ENCODE peak calls at places on chromosome 1, in six cellular contexts. Z is left ventricle myocardium inferior, W is endothelial cell of umbilical vein, B is neural progenitor cell, U is pancreas, D is brain microvascular endothelial cell. P is an unnamed sample.

GRCh38 chr1:214380986-214381695 is 100.2 kb downstream of the SMYD2 start:
- DNase-seq in Z (no peak), W (no peak), B (no peak), U (no peak), D (no peak), P (no peak)

GRCh38 chr1:156073740-156074139 is 8.5 kb downstream of the MEX3A start:
- DNase-seq in Z (no peak), W (no peak), B (peak; percentile 94), U (no peak), D (no peak), P (no peak)

GRCh38 chr1:18341291-18342058 is 139.3 kb upstream of the KLHDC7A start:
- DNase-seq in Z (no peak), W (no peak), B (no peak), U (no peak), D (no peak), P (no peak)

GRCh38 chr1:17881761-17882160 is 126.6 kb downstream of the ACTL8 start:
- DNase-seq in Z (no peak), W (no peak), B (no peak), U (no peak), D (no peak), P (no peak)

GRCh38 chr1:224736619-224737352 is 120.7 kb downstream of the CNIH3 start:
- DNase-seq in Z (peak; percentile 28), W (no peak), B (no peak), U (no peak), D (peak; percentile 34), P (no peak)

GRCh38 chr1:40868051-40868723 is 6.0 kb upstream of the CITED4 start:
- DNase-seq in Z (no peak), W (peak; percentile 75), B (no peak), U (peak; percentile 34), D (peak; percentile 65), P (no peak)

GRCh38 chr1:83815348-83815747 is 183.6 kb downstream of the TTLL7 start:
- DNase-seq in Z (no peak), W (no peak), B (no peak), U (no peak), D (peak; percentile 49), P (peak; percentile 47)

GRCh38 chr1:224223819-224224714 is 41.0 kb downstream of the DEGS1 start:
- DNase-seq in Z (no peak), W (peak; percentile 82), B (no peak), U (no peak), D (peak; percentile 53), P (no peak)

GRCh38 chr1:210901981-210902770 is 231.8 kb downstream of the KCNH1 start:
- DNase-seq in Z (no peak), W (no peak), B (no peak), U (no peak), D (no peak), P (no peak)

GRCh38 chr1:166136699-166137401 is 30.0 kb downstream of the FAM78B start:
- DNase-seq in Z (no peak), W (no peak), B (no peak), U (no peak), D (no peak), P (no peak)

GRCh38 chr1:8252266-8252951 is 65.5 kb upstream of the SLC45A1 start:
- DNase-seq in Z (no peak), W (no peak), B (no peak), U (no peak), D (no peak), P (peak; percentile 78)

GRCh38 chr1:208631057-208631456 is 386.9 kb upstream of the PLXNA2 start:
- DNase-seq in Z (no peak), W (no peak), B (no peak), U (no peak), D (no peak), P (no peak)

GRCh38 chr1:1605724-1606123 is 5.8 kb upstream of the FNDC10 start:
- DNase-seq in Z (no peak), W (no peak), B (no peak), U (no peak), D (no peak), P (no peak)

GRCh38 chr1:30670195-30671060 is 53.0 kb downstream of the MATN1 start:
- DNase-seq in Z (no peak), W (no peak), B (no peak), U (no peak), D (no peak), P (peak; percentile 8)

GRCh38 chr1:47559944-47560695 is 122.3 kb downstream of the FOXD2 start:
- DNase-seq in Z (no peak), W (no peak), B (no peak), U (peak; percentile 49), D (no peak), P (peak; percentile 82)

GRCh38 chr1:186050360-186050759 is 316.2 kb downstream of the HMCN1 start:
- DNase-seq in Z (no peak), W (peak; percentile 43), B (no peak), U (no peak), D (peak; percentile 18), P (no peak)

GRCh38 chr1:30008998-30009657 is 714.3 kb downstream of the MATN1 start:
- DNase-seq in Z (no peak), W (no peak), B (no peak), U (no peak), D (peak; percentile 4), P (peak; percentile 57)

GRCh38 chr1:10659646-10660540 is 136.6 kb downstream of the CASZ1 start:
- DNase-seq in Z (no peak), W (no peak), B (no peak), U (no peak), D (no peak), P (no peak)

GRCh38 chr1:9245230-9245619 is 10.7 kb downstream of the H6PD start:
- DNase-seq in Z (no peak), W (no peak), B (no peak), U (no peak), D (no peak), P (no peak)

GRCh38 chr1:157993179-157994080 is at the start of gene KIRREL1:
- DNase-seq in Z (peak; percentile 67), W (peak; percentile 74), B (peak; percentile 76), U (peak; percentile 25), D (peak; percentile 56), P (peak; percentile 38)

GRCh38 chr1:211480941-211481545 is 10.9 kb downstream of the RD3 start:
- DNase-seq in Z (no peak), W (no peak), B (no peak), U (no peak), D (no peak), P (no peak)

GRCh38 chr1:69244211-69244610 is 323.5 kb upstream of the LRRC7 start:
- DNase-seq in Z (no peak), W (no peak), B (peak; percentile 46), U (no peak), D (no peak), P (no peak)

GRCh38 chr1:201153474-201154388 is 543 bp downstream of the TMEM9 start:
- DNase-seq in Z (no peak), W (no peak), B (no peak), U (no peak), D (no peak), P (no peak)

GRCh38 chr1:233673947-233674431 is 60.1 kb downstream of the KCNK1 start:
- DNase-seq in Z (no peak), W (no peak), B (no peak), U (no peak), D (no peak), P (no peak)

GRCh38 chr1:209692296-209692695 is 12.3 kb upstream of the HSD11B1 start:
- DNase-seq in Z (no peak), W (no peak), B (no peak), U (no peak), D (no peak), P (no peak)

GRCh38 chr1:209696673-209697072 is 8.0 kb upstream of the HSD11B1 start:
- DNase-seq in Z (no peak), W (no peak), B (no peak), U (no peak), D (no peak), P (peak; percentile 76)

GRCh38 chr1:209688746-209689234 is 13.6 kb downstream of the G0S2 start:
- DNase-seq in Z (no peak), W (no peak), B (no peak), U (no peak), D (no peak), P (no peak)

GRCh38 chr1:209689484-209689883 is 14.3 kb downstream of the G0S2 start:
- DNase-seq in Z (no peak), W (no peak), B (no peak), U (no peak), D (no peak), P (no peak)

DNA sequence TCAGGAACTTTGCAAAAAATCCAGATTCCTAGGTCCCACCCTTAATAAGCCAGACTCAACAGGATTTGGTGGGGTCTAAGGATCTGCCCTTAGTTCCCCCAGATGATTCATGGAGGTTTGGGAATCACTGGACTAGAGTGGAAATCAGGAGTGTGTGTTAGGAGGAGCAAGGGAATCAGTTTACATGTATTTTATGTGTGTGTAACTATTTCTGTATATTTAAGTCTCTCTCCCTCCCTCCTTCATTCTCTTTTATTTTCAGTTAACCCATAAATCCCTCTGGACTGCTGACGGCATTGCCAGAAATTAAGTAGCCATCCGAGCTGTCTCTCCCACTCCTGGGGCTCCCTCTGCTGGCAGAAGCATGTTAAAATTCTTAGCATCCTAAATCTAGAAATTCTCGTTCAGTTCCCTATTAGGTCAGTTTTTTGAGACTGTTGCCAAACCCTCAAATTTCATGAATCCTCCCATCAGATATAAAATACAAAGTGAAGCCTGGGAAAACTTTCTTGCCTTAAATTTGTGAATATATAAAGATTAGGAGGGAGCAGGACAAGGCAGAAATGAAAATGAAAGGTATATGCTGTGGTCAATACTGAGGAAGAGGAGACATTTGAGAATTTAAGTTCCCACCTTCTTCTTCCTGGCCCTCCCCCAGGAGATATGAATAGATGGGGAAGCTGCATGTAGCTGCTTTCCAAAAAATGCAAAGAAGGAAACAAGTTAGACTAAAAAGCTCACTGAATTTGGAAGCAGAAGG is 11.7 kb upstream of the HSD11B1 start:
- DNase-seq in Z (peak; percentile 68), W (peak; percentile 79), B (peak; percentile 89), U (peak; percentile 43), D (peak; percentile 55), P (peak; percentile 63)
- H3K27ac ChIP-seq in Z (peak overlapping the region; percentile 41), W (no peak overlapping the region), B (no peak overlapping the region), U (no peak overlapping the region), D (no peak overlapping the region), P (no peak overlapping the region)

GRCh38 chr1:23530750-23531651 is at the start of gene E2F2:
- DNase-seq in Z (peak; percentile 85), W (peak; percentile 74), B (peak; percentile 94), U (peak; percentile 81), D (peak; percentile 68), P (peak; percentile 85)
- TF ChIP-seq CTCF in Z (no peak), W (no peak), B (peak; percentile 34), U (no peak), D (peak; percentile 25), P (no peak)

DNA sequence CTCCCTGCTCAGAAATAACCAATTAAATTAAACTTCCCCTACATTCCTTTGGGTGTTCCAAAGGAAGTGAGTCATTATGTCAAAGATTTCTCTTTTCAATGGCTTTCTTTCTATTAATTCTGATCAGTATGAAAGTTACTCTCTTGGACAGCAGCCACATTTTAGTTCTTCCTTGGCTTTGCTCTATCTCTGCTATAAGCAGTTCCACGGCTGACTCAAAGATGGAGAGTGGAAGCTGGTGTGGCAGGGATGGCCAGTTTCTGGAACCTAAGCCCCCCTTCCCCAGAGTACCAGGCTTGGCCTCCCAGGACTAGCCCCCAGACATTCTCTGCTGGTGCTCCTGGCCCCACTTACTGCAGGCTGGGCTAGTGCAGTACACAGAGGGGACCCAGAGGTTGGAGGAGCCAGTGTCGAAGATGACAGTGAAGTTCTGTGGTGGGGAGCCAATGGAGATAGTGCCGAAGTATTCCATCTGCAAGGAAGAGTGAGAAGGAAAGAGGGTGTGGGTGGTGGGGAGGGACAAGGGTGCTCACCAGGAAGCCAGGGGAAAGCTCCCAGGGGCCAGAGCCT is 1.8 kb downstream of the CTSE start:
- DNase-seq in Z (no peak), W (peak; percentile 44), B (no peak), U (no peak), D (peak; percentile 34), P (no peak)
- H3K4me3 ChIP-seq in Z (no peak overlapping the region), W (no peak overlapping the region), B (no peak overlapping the region), U (no peak overlapping the region), D (no peak overlapping the region), P (no peak overlapping the region)

GRCh38 chr1:19472174-19472573 is 13.2 kb downstream of the CAPZB start:
- DNase-seq in Z (no peak), W (no peak), B (no peak), U (no peak), D (no peak), P (no peak)
- H3K27ac ChIP-seq in Z (no peak overlapping the region), W (no peak overlapping the region), B (no peak overlapping the region), U (no peak overlapping the region), D (no peak overlapping the region), P (no peak overlapping the region)